ENCODE peak calls at places on chromosome 13, in ten cellular contexts. J, R, D, K, S, C, A, N, Y and Q are unnamed samples.

GRCh38 chr13:60214213-60215079 is 50.7 kb upstream of the DIAPH3 start:
- DNase-seq in J (no peak), R (no peak), D (no peak), K (no peak), S (no peak), C (no peak), A (no peak), N (peak), Y (no peak), Q (no peak)

GRCh38 chr13:80239116-80239515 is 101.8 kb downstream of the SPRY2 start:
- DNase-seq in J (no peak), R (no peak), D (no peak), K (no peak), S (no peak), C (no peak), A (no peak), N (no peak), Y (no peak), Q (no peak)

GRCh38 chr13:99642006-99642405 is 140.7 kb downstream of the TM9SF2 start:
- DNase-seq in J (no peak), R (no peak), D (no peak), K (no peak), S (no peak), C (no peak), A (no peak), N (no peak), Y (no peak), Q (no peak)

GRCh38 chr13:27419333-27419732 is 5.1 kb upstream of the GTF3A start:
- DNase-seq in J (peak), R (no peak), D (no peak), K (no peak), S (peak), C (no peak), A (no peak), N (no peak), Y (no peak), Q (no peak)

GRCh38 chr13:52850396-52851152 is 2.1 kb upstream of the PCDH8 start:
- DNase-seq in J (peak), R (peak), D (peak), K (peak), S (peak), C (peak), A (peak), N (peak), Y (peak), Q (peak)

GRCh38 chr13:48315981-48316380 is 12.4 kb downstream of the RB1 start:
- DNase-seq in J (no peak), R (no peak), D (no peak), K (peak), S (no peak), C (no peak), A (peak), N (no peak), Y (no peak), Q (peak)

GRCh38 chr13:111901301-111901905 is 165.5 kb upstream of the SOX1 start:
- DNase-seq in J (no peak), R (no peak), D (peak), K (no peak), S (no peak), C (peak), A (peak), N (no peak), Y (no peak), Q (no peak)

GRCh38 chr13:27821566-27821965 is 29.3 kb downstream of the GSX1 start:
- DNase-seq in J (no peak), R (no peak), D (peak), K (no peak), S (no peak), C (peak), A (no peak), N (no peak), Y (no peak), Q (no peak)

GRCh38 chr13:63625869-63626268 is 2210.2 kb upstream of the PCDH20 start:
- DNase-seq in J (peak), R (peak), D (no peak), K (no peak), S (peak), C (no peak), A (no peak), N (no peak), Y (no peak), Q (no peak)

GRCh38 chr13:97327071-97327470 is 104.9 kb downstream of the MBNL2 start:
- DNase-seq in J (no peak), R (no peak), D (no peak), K (no peak), S (no peak), C (no peak), A (no peak), N (no peak), Y (no peak), Q (no peak)

GRCh38 chr13:95038949-95039348 is 262.3 kb downstream of the ABCC4 start:
- DNase-seq in J (no peak), R (no peak), D (no peak), K (no peak), S (no peak), C (no peak), A (no peak), N (no peak), Y (no peak), Q (no peak)

GRCh38 chr13:98222816-98223215 is 45.7 kb upstream of the RNF113B start:
- DNase-seq in J (no peak), R (no peak), D (no peak), K (no peak), S (no peak), C (peak), A (no peak), N (no peak), Y (no peak), Q (no peak)

GRCh38 chr13:99028890-99029289 is 51.0 kb upstream of the DOCK9 start:
- DNase-seq in J (no peak), R (peak), D (peak), K (no peak), S (no peak), C (peak), A (no peak), N (no peak), Y (no peak), Q (no peak)

GRCh38 chr13:93080587-93080986 is 146.0 kb upstream of the GPC6 start:
- DNase-seq in J (peak), R (peak), D (no peak), K (no peak), S (peak), C (no peak), A (no peak), N (no peak), Y (no peak), Q (no peak)

GRCh38 chr13:33634526-33635111 is 183.3 kb upstream of the RFC3 start:
- DNase-seq in J (peak), R (no peak), D (no peak), K (no peak), S (no peak), C (no peak), A (peak), N (no peak), Y (peak), Q (no peak)

GRCh38 chr13:47639716-47640447 is 361.2 kb downstream of the SUCLA2 start:
- DNase-seq in J (peak), R (no peak), D (no peak), K (no peak), S (no peak), C (no peak), A (no peak), N (no peak), Y (no peak), Q (no peak)

GRCh38 chr13:43405457-43405856 is 381.3 kb downstream of the ENOX1 start:
- DNase-seq in J (peak), R (no peak), D (no peak), K (no peak), S (peak), C (no peak), A (peak), N (peak), Y (no peak), Q (no peak)

GRCh38 chr13:47484564-47484963 is 516.5 kb downstream of the SUCLA2 start:
- DNase-seq in J (peak), R (no peak), D (no peak), K (no peak), S (peak), C (no peak), A (no peak), N (peak), Y (no peak), Q (no peak)

GRCh38 chr13:69683921-69684663 is 423.5 kb upstream of the ATXN8OS start:
- DNase-seq in J (no peak), R (peak), D (no peak), K (no peak), S (no peak), C (peak), A (no peak), N (no peak), Y (no peak), Q (no peak)

GRCh38 chr13:41284512-41285288 is 21.3 kb upstream of the MTRF1 start:
- DNase-seq in J (peak), R (no peak), D (no peak), K (no peak), S (peak), C (no peak), A (peak), N (peak), Y (no peak), Q (no peak)

GRCh38 chr13:62321139-62321538 is 905.5 kb upstream of the PCDH20 start:
- DNase-seq in J (no peak), R (no peak), D (no peak), K (no peak), S (no peak), C (no peak), A (no peak), N (no peak), Y (no peak), Q (no peak)

GRCh38 chr13:98792321-98792720 is 39.8 kb upstream of the SLC15A1 start:
- DNase-seq in J (no peak), R (no peak), D (no peak), K (no peak), S (no peak), C (no peak), A (no peak), N (no peak), Y (no peak), Q (no peak)

GRCh38 chr13:110391273-110391672 is 84.2 kb downstream of the COL4A2 start:
- DNase-seq in J (no peak), R (no peak), D (no peak), K (no peak), S (peak), C (no peak), A (peak), N (no peak), Y (no peak), Q (no peak)

GRCh38 chr13:44355643-44356042 is 18.0 kb upstream of the SERP2 start:
- DNase-seq in J (no peak), R (peak), D (no peak), K (no peak), S (no peak), C (no peak), A (no peak), N (no peak), Y (no peak), Q (no peak)

GRCh38 chr13:110942248-110942981 is 27.5 kb upstream of the ANKRD10 start:
- DNase-seq in J (peak), R (no peak), D (no peak), K (no peak), S (peak), C (no peak), A (peak), N (no peak), Y (no peak), Q (no peak)

GRCh38 chr13:107144432-107144831 is 576.5 kb upstream of the ARGLU1 start:
- DNase-seq in J (peak), R (no peak), D (no peak), K (no peak), S (peak), C (no peak), A (no peak), N (peak), Y (no peak), Q (no peak)

GRCh38 chr13:83121904-83122303 is 760.4 kb downstream of the SLITRK1 start:
- DNase-seq in J (no peak), R (peak), D (no peak), K (no peak), S (peak), C (no peak), A (no peak), N (no peak), Y (no peak), Q (no peak)

GRCh38 chr13:75353786-75354193 is 128.2 kb downstream of the TBC1D4 start:
- DNase-seq in J (no peak), R (no peak), D (no peak), K (peak), S (peak), C (no peak), A (no peak), N (peak), Y (no peak), Q (no peak)

GRCh38 chr13:26964278-26965057 is 203.9 kb upstream of the GPR12 start:
- DNase-seq in J (peak), R (peak), D (no peak), K (peak), S (peak), C (no peak), A (peak), N (no peak), Y (no peak), Q (no peak)

GRCh38 chr13:71067164-71067815 is 799.7 kb downstream of the DACH1 start:
- DNase-seq in J (no peak), R (no peak), D (no peak), K (no peak), S (no peak), C (peak), A (no peak), N (no peak), Y (no peak), Q (no peak)

GRCh38 chr13:89969996-89970709 is 1377.3 kb upstream of the MIR17HG start:
- DNase-seq in J (no peak), R (no peak), D (no peak), K (no peak), S (no peak), C (no peak), A (no peak), N (peak), Y (no peak), Q (no peak)

GRCh38 chr13:48334534-48335127 is 31.1 kb downstream of the RB1 start:
- DNase-seq in J (peak), R (no peak), D (no peak), K (no peak), S (peak), C (no peak), A (no peak), N (peak), Y (no peak), Q (no peak)

GRCh38 chr13:110520431-110521295 is 40.9 kb downstream of the RAB20 start:
- DNase-seq in J (peak), R (no peak), D (no peak), K (peak), S (peak), C (no peak), A (peak), N (peak), Y (peak), Q (no peak)

GRCh38 chr13:29457299-29457698 is 138.2 kb downstream of the SLC7A1 start:
- DNase-seq in J (peak), R (no peak), D (no peak), K (no peak), S (peak), C (no peak), A (peak), N (peak), Y (no peak), Q (no peak)

GRCh38 chr13:58933475-58933874 is 1230.3 kb downstream of the DIAPH3 start:
- DNase-seq in J (no peak), R (no peak), D (no peak), K (no peak), S (no peak), C (no peak), A (no peak), N (no peak), Y (no peak), Q (no peak)

GRCh38 chr13:42474954-42475353 is 99.0 kb upstream of the TNFSF11 start:
- DNase-seq in J (no peak), R (no peak), D (no peak), K (no peak), S (peak), C (no peak), A (no peak), N (no peak), Y (no peak), Q (no peak)

GRCh38 chr13:100540621-100541020 is 48.0 kb downstream of the GGACT start:
- DNase-seq in J (no peak), R (no peak), D (no peak), K (no peak), S (peak), C (no peak), A (peak), N (no peak), Y (no peak), Q (no peak)

GRCh38 chr13:59490651-59491050 is 673.1 kb downstream of the DIAPH3 start:
- DNase-seq in J (no peak), R (no peak), D (no peak), K (no peak), S (no peak), C (no peak), A (no peak), N (no peak), Y (no peak), Q (no peak)

GRCh38 chr13:48876289-48876688 is 99.4 kb upstream of the FNDC3A start:
- DNase-seq in J (no peak), R (no peak), D (no peak), K (no peak), S (no peak), C (peak), A (no peak), N (no peak), Y (no peak), Q (no peak)

GRCh38 chr13:102346769-102347168 is 55.1 kb downstream of the FGF14 start:
- DNase-seq in J (no peak), R (no peak), D (no peak), K (no peak), S (no peak), C (no peak), A (no peak), N (no peak), Y (no peak), Q (no peak)

GRCh38 chr13:113320226-113320875 is 23.3 kb downstream of the LAMP1 start:
- DNase-seq in J (no peak), R (no peak), D (no peak), K (no peak), S (no peak), C (no peak), A (peak), N (no peak), Y (peak), Q (no peak)

GRCh38 chr13:113319371-113319770 is 22.3 kb downstream of the LAMP1 start:
- DNase-seq in J (no peak), R (no peak), D (no peak), K (no peak), S (no peak), C (no peak), A (peak), N (no peak), Y (peak), Q (no peak)

GRCh38 chr13:113321546-113321945 is 24.5 kb downstream of the LAMP1 start:
- DNase-seq in J (no peak), R (no peak), D (no peak), K (no peak), S (no peak), C (peak), A (peak), N (no peak), Y (peak), Q (no peak)

GRCh38 chr13:113317031-113317430 is 20.0 kb downstream of the LAMP1 start:
- DNase-seq in J (no peak), R (no peak), D (no peak), K (no peak), S (no peak), C (no peak), A (peak), N (no peak), Y (peak), Q (no peak)

DNA sequence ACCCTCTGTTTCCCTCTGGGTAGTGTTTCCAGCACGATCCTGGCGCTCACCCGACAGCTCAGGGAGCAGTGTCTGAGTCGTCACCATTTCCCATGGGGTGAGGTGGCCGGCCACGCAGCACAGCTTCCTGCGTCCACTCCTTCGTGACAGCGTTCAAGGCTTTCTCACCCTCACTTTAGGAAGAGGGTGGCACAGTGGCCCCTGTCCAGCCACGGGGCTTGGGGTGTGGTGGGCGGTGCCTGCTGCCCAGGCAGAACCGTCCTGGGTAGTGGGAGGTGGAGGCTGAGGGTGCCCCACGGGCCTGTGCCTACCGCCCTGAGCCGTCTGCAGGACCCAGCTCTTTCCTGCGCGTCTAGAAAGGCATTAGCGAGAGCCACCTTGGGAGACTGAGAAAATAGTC is 21.9 kb downstream of the LAMP1 start:
- DNase-seq in J (no peak), R (no peak), D (no peak), K (no peak), S (no peak), C (no peak), A (peak), N (no peak), Y (peak), Q (no peak)
- TF ChIP-seq CTCF in J (no peak), R (no peak), D (no peak), K (no peak), S (no peak), C (no peak), A (no peak), N (no peak), Y (no peak), Q (no peak)

GRCh38 chr13:66200555-66200954 is 1029.6 kb downstream of the PCDH9 start:
- DNase-seq in J (no peak), R (no peak), D (no peak), K (no peak), S (no peak), C (no peak), A (no peak), N (no peak), Y (no peak), Q (no peak)
- TF ChIP-seq CTCF in J (no peak), R (peak), D (no peak), K (no peak), S (peak), C (no peak), A (peak), N (no peak), Y (no peak), Q (no peak)

DNA sequence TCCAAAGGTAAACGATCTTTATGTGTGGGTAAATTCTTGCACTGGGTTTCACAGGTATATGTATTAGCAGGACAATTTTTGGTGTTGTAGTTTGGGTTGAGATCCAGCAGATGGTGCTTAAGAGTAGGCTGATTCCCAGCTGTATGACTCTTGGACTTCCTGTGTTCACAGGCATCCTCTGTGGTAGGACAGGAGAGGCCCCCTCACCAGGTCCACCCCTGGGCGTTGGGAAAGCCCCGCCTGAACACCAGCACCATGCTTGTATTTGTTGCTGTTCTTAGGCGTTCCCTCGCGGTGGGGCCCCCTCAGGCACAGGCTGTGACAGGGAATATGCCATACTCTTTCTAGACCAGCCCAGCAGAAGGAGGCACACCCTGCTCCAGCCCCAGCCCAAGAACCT is 49.5 kb upstream of the PCDH17 start:
- DNase-seq in J (peak), R (no peak), D (peak), K (no peak), S (no peak), C (peak), A (no peak), N (no peak), Y (peak), Q (no peak)
- TF ChIP-seq CTCF in J (no peak), R (peak), D (peak), K (no peak), S (no peak), C (peak), A (no peak), N (no peak), Y (no peak), Q (no peak)

DNA sequence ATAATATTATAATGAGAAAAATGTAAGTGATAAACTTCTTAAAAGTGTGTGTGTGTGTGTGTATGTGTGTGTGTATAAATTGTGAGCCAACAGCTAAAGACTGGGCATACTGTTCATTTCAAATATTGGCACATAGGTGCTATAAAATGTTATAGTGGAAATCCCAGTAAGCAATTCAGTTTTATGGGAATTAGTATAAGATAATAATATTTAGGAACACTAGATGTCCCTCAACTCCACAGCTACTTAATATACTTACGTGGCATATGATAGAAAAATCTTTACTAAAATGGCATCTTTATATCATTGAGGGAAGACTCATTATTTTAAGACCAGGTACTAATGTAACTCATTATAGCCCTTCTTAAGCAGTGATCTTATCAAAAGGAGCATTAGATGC is 266.3 kb downstream of the MAB21L1 start:
- DNase-seq in J (peak), R (no peak), D (no peak), K (no peak), S (no peak), C (no peak), A (no peak), N (peak), Y (no peak), Q (no peak)
- TF ChIP-seq CTCF in J (no peak), R (no peak), D (no peak), K (peak), S (no peak), C (no peak), A (no peak), N (peak), Y (no peak), Q (no peak)